ENCODE peak calls at places on chromosomes 5 and 9, in six cellular contexts. One of them, this sample, is unnamed.

GRCh38 chr5:172065431-172066065 is 59.1 kb upstream of the FBXW11 start:
- DNase-seq in CD8-positive, alpha-beta T cell: no peak
- DNase-seq in CD4-positive, alpha-beta T cell: no peak
- DNase-seq in body of pancreas: no peak
- DNase-seq in dorsolateral prefrontal cortex: no peak
- DNase-seq in GM23248: peak
- DNase-seq in this sample: no peak

GRCh38 chr5:179497636-179498365 is 52.6 kb upstream of the RUFY1 start:
- DNase-seq in dorsolateral prefrontal cortex: no peak
- DNase-seq in CD8-positive, alpha-beta T cell: no peak
- DNase-seq in GM23248: peak
- DNase-seq in body of pancreas: no peak
- DNase-seq in CD4-positive, alpha-beta T cell: no peak
- DNase-seq in this sample: no peak

GRCh38 chr9:97536480-97536879 is 35.0 kb downstream of the TMOD1 start:
- DNase-seq in body of pancreas: peak
- DNase-seq in CD8-positive, alpha-beta T cell: no peak
- DNase-seq in GM23248: no peak
- DNase-seq in CD4-positive, alpha-beta T cell: no peak
- DNase-seq in dorsolateral prefrontal cortex: no peak
- DNase-seq in this sample: no peak

GRCh38 chr5:87302061-87302460 is 34.4 kb downstream of the RASA1 start:
- DNase-seq in dorsolateral prefrontal cortex: no peak
- DNase-seq in body of pancreas: no peak
- DNase-seq in GM23248: peak
- DNase-seq in CD4-positive, alpha-beta T cell: no peak
- DNase-seq in CD8-positive, alpha-beta T cell: no peak
- DNase-seq in this sample: no peak

GRCh38 chr9:23088932-23089364 is 642.3 kb downstream of the DMRTA1 start:
- DNase-seq in CD4-positive, alpha-beta T cell: no peak
- DNase-seq in dorsolateral prefrontal cortex: no peak
- DNase-seq in body of pancreas: no peak
- DNase-seq in GM23248: peak
- DNase-seq in CD8-positive, alpha-beta T cell: no peak
- DNase-seq in this sample: no peak

GRCh38 chr9:127170652-127171051 is 48.2 kb upstream of the ANGPTL2 start:
- DNase-seq in GM23248: no peak
- DNase-seq in dorsolateral prefrontal cortex: no peak
- DNase-seq in CD8-positive, alpha-beta T cell: no peak
- DNase-seq in body of pancreas: no peak
- DNase-seq in CD4-positive, alpha-beta T cell: no peak
- DNase-seq in this sample: peak

GRCh38 chr9:132919609-132920268 is 24.7 kb downstream of the TSC1 start:
- DNase-seq in body of pancreas: no peak
- DNase-seq in GM23248: no peak
- DNase-seq in CD4-positive, alpha-beta T cell: no peak
- DNase-seq in CD8-positive, alpha-beta T cell: no peak
- DNase-seq in dorsolateral prefrontal cortex: no peak
- DNase-seq in this sample: no peak

GRCh38 chr9:78835928-78836450 is 539.1 kb downstream of the PSAT1 start:
- DNase-seq in dorsolateral prefrontal cortex: no peak
- DNase-seq in CD8-positive, alpha-beta T cell: no peak
- DNase-seq in GM23248: no peak
- DNase-seq in CD4-positive, alpha-beta T cell: no peak
- DNase-seq in body of pancreas: no peak
- DNase-seq in this sample: no peak

GRCh38 chr9:77752566-77752965 is 104.4 kb upstream of the GNA14 start:
- DNase-seq in dorsolateral prefrontal cortex: no peak
- DNase-seq in CD8-positive, alpha-beta T cell: no peak
- DNase-seq in GM23248: peak
- DNase-seq in body of pancreas: peak
- DNase-seq in CD4-positive, alpha-beta T cell: no peak
- DNase-seq in this sample: no peak

GRCh38 chr5:80781356-80781755 is 126.6 kb upstream of the DHFR start:
- DNase-seq in dorsolateral prefrontal cortex: no peak
- DNase-seq in CD8-positive, alpha-beta T cell: no peak
- DNase-seq in GM23248: peak
- DNase-seq in CD4-positive, alpha-beta T cell: no peak
- DNase-seq in body of pancreas: no peak
- DNase-seq in this sample: no peak

GRCh38 chr5:4537489-4537888 is 602.6 kb upstream of the ADAMTS16 start:
- DNase-seq in dorsolateral prefrontal cortex: no peak
- DNase-seq in CD8-positive, alpha-beta T cell: no peak
- DNase-seq in body of pancreas: no peak
- DNase-seq in CD4-positive, alpha-beta T cell: no peak
- DNase-seq in GM23248: no peak
- DNase-seq in this sample: no peak
- H3K27ac ChIP-seq in dorsolateral prefrontal cortex: no peak
- H3K27ac ChIP-seq in CD8-positive, alpha-beta T cell: no peak
- H3K27ac ChIP-seq in body of pancreas: no peak
- H3K27ac ChIP-seq in CD4-positive, alpha-beta T cell: no peak
- H3K27ac ChIP-seq in GM23248: no peak
- H3K27ac ChIP-seq in this sample: no peak

GRCh38 chr9:121609845-121610637 is 41.4 kb upstream of the DAB2IP start:
- DNase-seq in body of pancreas: peak
- DNase-seq in GM23248: peak
- DNase-seq in CD8-positive, alpha-beta T cell: no peak
- DNase-seq in CD4-positive, alpha-beta T cell: no peak
- DNase-seq in dorsolateral prefrontal cortex: no peak
- DNase-seq in this sample: peak
- H3K27ac ChIP-seq in body of pancreas: peak
- H3K27ac ChIP-seq in GM23248: no peak
- H3K27ac ChIP-seq in CD8-positive, alpha-beta T cell: no peak
- H3K27ac ChIP-seq in CD4-positive, alpha-beta T cell: no peak
- H3K27ac ChIP-seq in dorsolateral prefrontal cortex: peak
- H3K27ac ChIP-seq in this sample: peak

DNA sequence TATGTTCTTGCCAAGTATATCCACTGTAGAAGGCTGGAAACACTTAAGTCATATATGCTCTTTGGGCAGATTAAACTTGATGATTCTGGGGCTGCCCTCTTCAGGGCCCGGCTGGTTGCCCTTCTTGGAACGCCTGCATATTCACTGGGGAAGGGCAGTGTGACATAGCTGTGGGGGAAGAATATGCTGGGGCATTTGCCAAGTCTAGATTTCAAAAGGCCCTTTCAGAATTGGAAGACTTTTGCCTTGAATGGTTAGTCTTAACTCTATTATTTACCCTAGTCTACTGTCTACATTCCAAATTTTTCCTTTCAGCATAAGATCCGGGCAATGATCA is 161.2 kb upstream of the PITX1 start:
- DNase-seq in CD4-positive, alpha-beta T cell: no peak
- DNase-seq in CD8-positive, alpha-beta T cell: no peak
- DNase-seq in dorsolateral prefrontal cortex: no peak
- DNase-seq in body of pancreas: no peak
- DNase-seq in GM23248: peak
- DNase-seq in this sample: no peak
- H3K27ac ChIP-seq in CD4-positive, alpha-beta T cell: no peak
- H3K27ac ChIP-seq in CD8-positive, alpha-beta T cell: no peak
- H3K27ac ChIP-seq in dorsolateral prefrontal cortex: no peak
- H3K27ac ChIP-seq in body of pancreas: no peak
- H3K27ac ChIP-seq in GM23248: peak
- H3K27ac ChIP-seq in this sample: peak

DNA sequence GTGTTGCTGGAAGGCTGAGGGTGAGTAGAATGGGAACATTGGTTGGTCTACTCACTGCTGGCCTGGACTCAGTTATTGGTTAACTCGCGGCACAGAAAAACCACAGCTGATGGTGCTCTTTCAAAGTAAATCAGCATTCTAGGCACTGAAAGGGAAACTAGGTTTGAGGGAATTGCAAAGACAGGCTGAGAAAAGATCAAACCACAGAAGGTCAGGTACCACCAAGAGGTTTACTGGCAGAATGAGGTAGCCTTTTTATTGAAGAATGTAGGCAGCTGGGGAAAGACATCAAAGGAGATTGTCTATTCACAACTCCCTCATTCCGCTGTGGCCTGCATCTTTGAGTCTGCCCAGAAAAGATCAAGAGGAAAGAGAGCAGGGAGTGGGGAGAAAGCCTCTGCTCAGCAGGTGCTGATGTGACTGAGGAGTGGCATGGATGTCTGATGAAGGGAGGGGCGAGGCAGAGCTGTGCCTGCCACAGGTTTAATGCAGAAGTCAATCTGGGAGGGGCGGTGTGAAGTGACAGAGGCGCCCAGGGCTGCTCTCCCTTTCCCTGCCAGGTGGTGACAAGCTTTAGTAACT is 255.5 kb downstream of the MAN2A1 start:
- DNase-seq in CD8-positive, alpha-beta T cell: no peak
- DNase-seq in body of pancreas: no peak
- DNase-seq in dorsolateral prefrontal cortex: no peak
- DNase-seq in GM23248: no peak
- DNase-seq in CD4-positive, alpha-beta T cell: no peak
- DNase-seq in this sample: no peak
- H3K27ac ChIP-seq in CD8-positive, alpha-beta T cell: no peak
- H3K27ac ChIP-seq in body of pancreas: no peak
- H3K27ac ChIP-seq in dorsolateral prefrontal cortex: no peak
- H3K27ac ChIP-seq in GM23248: no peak
- H3K27ac ChIP-seq in CD4-positive, alpha-beta T cell: no peak
- H3K27ac ChIP-seq in this sample: no peak

GRCh38 chr9:131117762-131118145 is 7.6 kb upstream of the NUP214 start:
- DNase-seq in GM23248: no peak
- DNase-seq in CD8-positive, alpha-beta T cell: no peak
- DNase-seq in dorsolateral prefrontal cortex: no peak
- DNase-seq in body of pancreas: no peak
- DNase-seq in CD4-positive, alpha-beta T cell: no peak
- DNase-seq in this sample: no peak
- H3K27ac ChIP-seq in GM23248: no peak
- H3K27ac ChIP-seq in CD8-positive, alpha-beta T cell: no peak
- H3K27ac ChIP-seq in dorsolateral prefrontal cortex: peak
- H3K27ac ChIP-seq in body of pancreas: no peak
- H3K27ac ChIP-seq in CD4-positive, alpha-beta T cell: no peak
- H3K27ac ChIP-seq in this sample: peak